ENCODE peak calls at places on chromosome 21, in eight cellular contexts. One of them, this sample, is unnamed.

GRCh38 chr21:28547795-28548194 is 444.9 kb downstream of the LTN1 start:
- DNase-seq in right cardiac atrium: no peak
- DNase-seq in A673: no peak
- DNase-seq in lung: no peak
- DNase-seq in GM23338: no peak
- DNase-seq in MM.1S: no peak
- DNase-seq in esophagus muscularis mucosa: no peak
- DNase-seq in tibial artery: peak
- DNase-seq in this sample: peak

GRCh38 chr21:26686278-26686677 is 113.2 kb upstream of the CYYR1 start:
- DNase-seq in esophagus muscularis mucosa: no peak
- DNase-seq in right cardiac atrium: no peak
- DNase-seq in lung: no peak
- DNase-seq in MM.1S: peak
- DNase-seq in A673: peak
- DNase-seq in tibial artery: no peak
- DNase-seq in GM23338: peak
- DNase-seq in this sample: no peak

GRCh38 chr21:25313891-25314646 is 293.2 kb downstream of the MRPL39 start:
- DNase-seq in A673: peak
- DNase-seq in right cardiac atrium: no peak
- DNase-seq in esophagus muscularis mucosa: no peak
- DNase-seq in MM.1S: no peak
- DNase-seq in lung: no peak
- DNase-seq in tibial artery: no peak
- DNase-seq in GM23338: no peak
- DNase-seq in this sample: no peak

GRCh38 chr21:38806153-38806941 is 618 bp downstream of the ETS2 start:
- DNase-seq in right cardiac atrium: peak
- DNase-seq in GM23338: peak
- DNase-seq in lung: no peak
- DNase-seq in MM.1S: no peak
- DNase-seq in tibial artery: no peak
- DNase-seq in A673: peak
- DNase-seq in esophagus muscularis mucosa: no peak
- DNase-seq in this sample: no peak

GRCh38 chr21:17782051-17782450 is 37.1 kb downstream of the C21orf91 start:
- DNase-seq in GM23338: peak
- DNase-seq in right cardiac atrium: no peak
- DNase-seq in esophagus muscularis mucosa: no peak
- DNase-seq in A673: no peak
- DNase-seq in tibial artery: no peak
- DNase-seq in MM.1S: peak
- DNase-seq in lung: no peak
- DNase-seq in this sample: no peak

GRCh38 chr21:33025471-33026298 is at the start of gene OLIG2:
- DNase-seq in A673: peak
- DNase-seq in GM23338: peak
- DNase-seq in lung: no peak
- DNase-seq in right cardiac atrium: no peak
- DNase-seq in esophagus muscularis mucosa: no peak
- DNase-seq in tibial artery: no peak
- DNase-seq in MM.1S: peak
- DNase-seq in this sample: no peak

GRCh38 chr21:28801906-28802305 is 190.8 kb downstream of the LTN1 start:
- DNase-seq in tibial artery: no peak
- DNase-seq in right cardiac atrium: no peak
- DNase-seq in esophagus muscularis mucosa: no peak
- DNase-seq in lung: no peak
- DNase-seq in A673: no peak
- DNase-seq in MM.1S: no peak
- DNase-seq in GM23338: no peak
- DNase-seq in this sample: no peak

GRCh38 chr21:30194701-30195299 is 21.1 kb downstream of the CLDN8 start:
- DNase-seq in right cardiac atrium: no peak
- DNase-seq in esophagus muscularis mucosa: no peak
- DNase-seq in A673: peak
- DNase-seq in MM.1S: peak
- DNase-seq in lung: no peak
- DNase-seq in tibial artery: no peak
- DNase-seq in GM23338: peak
- DNase-seq in this sample: no peak

GRCh38 chr21:30769724-30770431 is 14.7 kb upstream of the KRTAP21-1 start:
- DNase-seq in A673: no peak
- DNase-seq in lung: no peak
- DNase-seq in MM.1S: no peak
- DNase-seq in GM23338: no peak
- DNase-seq in tibial artery: no peak
- DNase-seq in right cardiac atrium: no peak
- DNase-seq in esophagus muscularis mucosa: no peak
- DNase-seq in this sample: no peak

GRCh38 chr21:21860888-21861287 is 862.7 kb downstream of the NCAM2 start:
- DNase-seq in A673: no peak
- DNase-seq in GM23338: no peak
- DNase-seq in MM.1S: no peak
- DNase-seq in tibial artery: no peak
- DNase-seq in esophagus muscularis mucosa: no peak
- DNase-seq in lung: no peak
- DNase-seq in right cardiac atrium: no peak
- DNase-seq in this sample: no peak

GRCh38 chr21:16211339-16212303 is 481.8 kb downstream of the USP25 start:
- DNase-seq in GM23338: no peak
- DNase-seq in lung: no peak
- DNase-seq in MM.1S: no peak
- DNase-seq in A673: peak
- DNase-seq in tibial artery: no peak
- DNase-seq in esophagus muscularis mucosa: no peak
- DNase-seq in right cardiac atrium: no peak
- DNase-seq in this sample: no peak

GRCh38 chr21:38400195-38400695 is 98.0 kb downstream of the ERG start:
- DNase-seq in GM23338: no peak
- DNase-seq in MM.1S: no peak
- DNase-seq in tibial artery: no peak
- DNase-seq in A673: no peak
- DNase-seq in right cardiac atrium: no peak
- DNase-seq in lung: no peak
- DNase-seq in esophagus muscularis mucosa: no peak
- DNase-seq in this sample: no peak

GRCh38 chr21:22941779-22942178 is 1943.6 kb downstream of the NCAM2 start:
- DNase-seq in A673: no peak
- DNase-seq in lung: no peak
- DNase-seq in right cardiac atrium: no peak
- DNase-seq in GM23338: no peak
- DNase-seq in MM.1S: no peak
- DNase-seq in tibial artery: no peak
- DNase-seq in esophagus muscularis mucosa: no peak
- DNase-seq in this sample: no peak

GRCh38 chr21:44442266-44443125 is 12.8 kb upstream of the LRRC3 start:
- DNase-seq in esophagus muscularis mucosa: no peak
- DNase-seq in tibial artery: no peak
- DNase-seq in GM23338: no peak
- DNase-seq in right cardiac atrium: peak
- DNase-seq in MM.1S: no peak
- DNase-seq in lung: no peak
- DNase-seq in A673: no peak
- DNase-seq in this sample: no peak

GRCh38 chr21:38299651-38300050 is 42.9 kb downstream of the KCNJ15 start:
- DNase-seq in MM.1S: no peak
- DNase-seq in esophagus muscularis mucosa: no peak
- DNase-seq in A673: no peak
- DNase-seq in tibial artery: no peak
- DNase-seq in right cardiac atrium: no peak
- DNase-seq in lung: no peak
- DNase-seq in GM23338: no peak
- DNase-seq in this sample: no peak

GRCh38 chr21:15682977-15683376 is 46.8 kb upstream of the USP25 start:
- DNase-seq in GM23338: no peak
- DNase-seq in MM.1S: no peak
- DNase-seq in lung: no peak
- DNase-seq in tibial artery: no peak
- DNase-seq in esophagus muscularis mucosa: no peak
- DNase-seq in A673: peak
- DNase-seq in right cardiac atrium: no peak
- DNase-seq in this sample: no peak

GRCh38 chr21:33780631-33781030 is 135.0 kb downstream of the ATP5PO start:
- DNase-seq in right cardiac atrium: no peak
- DNase-seq in esophagus muscularis mucosa: no peak
- DNase-seq in GM23338: no peak
- DNase-seq in A673: no peak
- DNase-seq in MM.1S: no peak
- DNase-seq in tibial artery: no peak
- DNase-seq in lung: no peak
- DNase-seq in this sample: no peak

GRCh38 chr21:24590261-24590660 is 1017.0 kb downstream of the MRPL39 start:
- DNase-seq in GM23338: no peak
- DNase-seq in A673: no peak
- DNase-seq in MM.1S: no peak
- DNase-seq in lung: no peak
- DNase-seq in esophagus muscularis mucosa: no peak
- DNase-seq in tibial artery: no peak
- DNase-seq in right cardiac atrium: no peak
- DNase-seq in this sample: no peak

GRCh38 chr21:43311303-43311817 is 115.6 kb downstream of the SIK1 start:
- DNase-seq in tibial artery: no peak
- DNase-seq in A673: no peak
- DNase-seq in lung: no peak
- DNase-seq in esophagus muscularis mucosa: no peak
- DNase-seq in MM.1S: peak
- DNase-seq in GM23338: no peak
- DNase-seq in right cardiac atrium: peak
- DNase-seq in this sample: no peak

GRCh38 chr21:44455524-44456206 is 355 bp downstream of the LRRC3 start:
- DNase-seq in A673: peak
- DNase-seq in esophagus muscularis mucosa: no peak
- DNase-seq in MM.1S: no peak
- DNase-seq in tibial artery: no peak
- DNase-seq in GM23338: peak
- DNase-seq in lung: peak
- DNase-seq in right cardiac atrium: peak
- DNase-seq in this sample: no peak

GRCh38 chr21:33761104-33762036 is 119.1 kb downstream of the ITSN1 start:
- DNase-seq in tibial artery: peak
- DNase-seq in A673: peak
- DNase-seq in GM23338: no peak
- DNase-seq in MM.1S: peak
- DNase-seq in right cardiac atrium: no peak
- DNase-seq in esophagus muscularis mucosa: no peak
- DNase-seq in lung: no peak
- DNase-seq in this sample: no peak

GRCh38 chr21:16993416-16994044 is 519.3 kb upstream of the CXADR start:
- DNase-seq in lung: no peak
- DNase-seq in tibial artery: no peak
- DNase-seq in right cardiac atrium: no peak
- DNase-seq in MM.1S: no peak
- DNase-seq in esophagus muscularis mucosa: no peak
- DNase-seq in GM23338: no peak
- DNase-seq in A673: no peak
- DNase-seq in this sample: no peak

GRCh38 chr21:44765231-44766013 is 36.2 kb downstream of the UBE2G2 start:
- DNase-seq in lung: no peak
- DNase-seq in esophagus muscularis mucosa: no peak
- DNase-seq in tibial artery: no peak
- DNase-seq in A673: no peak
- DNase-seq in GM23338: no peak
- DNase-seq in right cardiac atrium: no peak
- DNase-seq in MM.1S: peak
- DNase-seq in this sample: no peak

GRCh38 chr21:36480618-36481017 is 696 bp upstream of the CLDN14 start:
- DNase-seq in right cardiac atrium: no peak
- DNase-seq in lung: no peak
- DNase-seq in esophagus muscularis mucosa: no peak
- DNase-seq in tibial artery: no peak
- DNase-seq in A673: no peak
- DNase-seq in MM.1S: no peak
- DNase-seq in GM23338: no peak
- DNase-seq in this sample: no peak
- H3K27ac ChIP-seq in right cardiac atrium: no peak
- H3K27ac ChIP-seq in lung: no peak
- H3K27ac ChIP-seq in esophagus muscularis mucosa: no peak
- H3K27ac ChIP-seq in tibial artery: no peak
- H3K27ac ChIP-seq in A673: no peak
- H3K27ac ChIP-seq in MM.1S: no peak
- H3K27ac ChIP-seq in GM23338: no peak
- H3K27ac ChIP-seq in this sample: no peak

GRCh38 chr21:45994086-45994661 is 12.6 kb downstream of the COL6A1 start:
- DNase-seq in esophagus muscularis mucosa: no peak
- DNase-seq in GM23338: no peak
- DNase-seq in right cardiac atrium: peak
- DNase-seq in lung: no peak
- DNase-seq in A673: no peak
- DNase-seq in MM.1S: no peak
- DNase-seq in tibial artery: peak
- DNase-seq in this sample: no peak
- H3K27ac ChIP-seq in esophagus muscularis mucosa: peak
- H3K27ac ChIP-seq in GM23338: no peak
- H3K27ac ChIP-seq in right cardiac atrium: no peak
- H3K27ac ChIP-seq in lung: no peak
- H3K27ac ChIP-seq in A673: no peak
- H3K27ac ChIP-seq in MM.1S: no peak
- H3K27ac ChIP-seq in tibial artery: peak
- H3K27ac ChIP-seq in this sample: peak

GRCh38 chr21:14582934-14583628 is 37.0 kb upstream of the SAMSN1 start:
- DNase-seq in tibial artery: no peak
- DNase-seq in A673: no peak
- DNase-seq in GM23338: no peak
- DNase-seq in lung: no peak
- DNase-seq in MM.1S: no peak
- DNase-seq in esophagus muscularis mucosa: no peak
- DNase-seq in right cardiac atrium: no peak
- DNase-seq in this sample: no peak
- H3K27ac ChIP-seq in tibial artery: no peak
- H3K27ac ChIP-seq in A673: no peak
- H3K27ac ChIP-seq in GM23338: no peak
- H3K27ac ChIP-seq in lung: no peak
- H3K27ac ChIP-seq in MM.1S: no peak
- H3K27ac ChIP-seq in esophagus muscularis mucosa: no peak
- H3K27ac ChIP-seq in right cardiac atrium: no peak
- H3K27ac ChIP-seq in this sample: no peak

DNA sequence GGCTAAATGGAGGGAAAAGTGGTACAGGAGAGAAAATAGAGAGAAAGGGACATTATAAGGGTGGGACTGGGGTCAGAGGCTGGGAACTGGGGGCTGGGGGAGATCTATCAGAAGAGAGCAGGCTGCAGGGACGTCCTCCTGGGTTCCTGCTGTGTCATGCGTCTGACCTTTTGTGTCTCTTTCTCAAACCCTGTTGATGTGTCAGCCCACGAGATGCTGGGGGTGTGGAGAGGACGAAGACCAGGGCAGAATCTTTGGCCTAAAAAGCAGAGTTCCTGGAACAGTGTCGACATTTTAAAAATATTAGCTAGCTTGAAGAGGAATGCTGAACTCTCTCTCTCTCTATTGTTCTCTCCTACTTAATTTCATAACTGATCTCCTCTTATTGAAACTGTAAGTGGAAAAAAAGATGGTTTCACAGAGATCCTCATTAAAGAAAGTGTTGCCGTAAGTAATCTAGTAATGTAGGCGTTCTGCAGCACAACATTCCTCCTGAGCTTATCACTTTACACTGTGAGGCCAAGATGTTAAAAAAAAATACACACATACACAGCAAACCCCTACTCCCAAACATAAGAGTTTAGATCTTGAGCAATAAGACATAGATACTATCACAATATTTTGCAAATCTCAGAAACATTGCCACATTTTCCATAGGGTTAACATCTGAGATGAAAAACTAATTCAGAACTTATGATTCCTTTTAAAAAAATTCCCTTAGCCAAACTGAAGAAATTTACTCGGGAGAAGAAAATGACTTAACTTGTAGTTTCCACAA is 52.6 kb downstream of the RUNX1 start:
- DNase-seq in esophagus muscularis mucosa: no peak
- DNase-seq in right cardiac atrium: no peak
- DNase-seq in tibial artery: peak
- DNase-seq in GM23338: no peak
- DNase-seq in A673: no peak
- DNase-seq in lung: peak
- DNase-seq in MM.1S: no peak
- DNase-seq in this sample: no peak
- H3K27ac ChIP-seq in esophagus muscularis mucosa: no peak
- H3K27ac ChIP-seq in right cardiac atrium: no peak
- H3K27ac ChIP-seq in tibial artery: no peak
- H3K27ac ChIP-seq in GM23338: no peak
- H3K27ac ChIP-seq in A673: no peak
- H3K27ac ChIP-seq in lung: no peak
- H3K27ac ChIP-seq in MM.1S: no peak
- H3K27ac ChIP-seq in this sample: no peak